ENCODE peak calls at places on chromosome 21, in eight cellular contexts. H is activated CD8-positive, alpha-beta T cell treated with anti-CD3 and anti-CD28 coated beads, Interleukin-2, amount 10 ng/mL, durations not matched to agents 7 days and 5 days; L is activated T-cell treated with anti-CD3 and anti-CD28 coated beads, Interleukin-2, amount 50 U/mL, for 4 hours; D is T-cell; I is Right ventricle myocardium inferior; G is RWPE2; R is K562; V is body of pancreas. N is an unnamed sample.

GRCh38 chr21:39104911-39105310 is 78.3 kb downstream of the PSMG1 start:
- ATAC-seq in G (no peak), V (no peak), D (no peak), I (no peak), L (no peak), R (no peak), H (no peak), N (no peak)

GRCh38 chr21:38312822-38313221 is 56.0 kb downstream of the KCNJ15 start:
- ATAC-seq in G (no peak), R (no peak), I (no peak), H (no peak), L (no peak), V (peak; percentile 62), D (no peak), N (no peak)

GRCh38 chr21:29219165-29219770 is 79.5 kb upstream of the BACH1 start:
- ATAC-seq in H (no peak), L (no peak), V (peak; percentile 87), I (peak; percentile 44), R (peak; percentile 63), D (no peak), G (no peak), N (no peak)

GRCh38 chr21:33578959-33579542 is 9.4 kb downstream of the DONSON start:
- ATAC-seq in H (no peak), I (no peak), G (peak; percentile 59), R (peak; percentile 17), D (no peak), V (no peak), L (peak; percentile 37), N (peak; percentile 71)

GRCh38 chr21:46552274-46552673 is 52.6 kb downstream of the S100B start:
- ATAC-seq in D (peak; percentile 51), H (no peak), R (no peak), V (no peak), G (no peak), L (no peak), I (no peak), N (no peak)

GRCh38 chr21:27173052-27173451 is 206.2 kb upstream of the ADAMTS5 start:
- ATAC-seq in I (peak; percentile 28), V (no peak), H (no peak), D (no peak), G (no peak), R (no peak), L (no peak), N (no peak)

GRCh38 chr21:17472167-17472566 is 40.7 kb upstream of the CXADR start:
- ATAC-seq in I (no peak), D (no peak), V (no peak), R (no peak), H (no peak), L (no peak), G (no peak), N (no peak)

GRCh38 chr21:42421018-42421793 is 17.5 kb downstream of the UBASH3A start:
- ATAC-seq in R (no peak), H (peak; percentile 8), G (no peak), L (peak; percentile 6), D (no peak), I (no peak), V (no peak), N (no peak)

GRCh38 chr21:43811262-43812105 is 22.1 kb downstream of the RRP1 start:
- ATAC-seq in V (peak; percentile 10), L (no peak), D (no peak), R (peak; percentile 6), I (peak; percentile 6), G (no peak), H (no peak), N (no peak)

GRCh38 chr21:39072468-39072867 is 110.8 kb downstream of the PSMG1 start:
- ATAC-seq in L (no peak), I (no peak), H (no peak), R (no peak), D (no peak), G (no peak), V (no peak), N (no peak)

GRCh38 chr21:42561742-42562141 is 48.1 kb downstream of the SLC37A1 start:
- ATAC-seq in D (peak; percentile 47), R (peak; percentile 75), H (no peak), L (no peak), I (no peak), G (no peak), V (no peak), N (no peak)

GRCh38 chr21:38380391-38381137 is 117.7 kb downstream of the ERG start:
- ATAC-seq in I (no peak), L (no peak), G (peak; percentile 38), V (no peak), R (peak; percentile 57), D (no peak), H (no peak), N (no peak)